ENCODE peak calls at places on chromosomes 7 and 10, in nine cellular contexts. One of them, this sample, is unnamed.

GRCh38 chr10:15793664-15794063 is 66.6 kb downstream of the MINDY3 start:
- DNase-seq in NCI-H526 treated with DMSO at 0.1 percent for 48 hours: no peak
- DNase-seq in PC-9: no peak
- DNase-seq in A172: no peak
- DNase-seq in NCI-H510A treated with DMSO at 0.1 percent for 48 hours: no peak
- DNase-seq in CD8-positive, alpha-beta memory T cell: no peak
- DNase-seq in activated CD4-positive, alpha-beta T cell treated with anti-CD3 and anti-CD28 coated beads for 4 hours: no peak
- DNase-seq in progenitor cell of endocrine pancreas: no peak
- DNase-seq in fibroblast of pulmonary artery: no peak
- DNase-seq in this sample: no peak

GRCh38 chr10:112532053-112532658 is 85.1 kb downstream of the VTI1A start:
- DNase-seq in CD8-positive, alpha-beta memory T cell: no peak
- DNase-seq in NCI-H526 treated with DMSO at 0.1 percent for 48 hours: no peak
- DNase-seq in fibroblast of pulmonary artery: no peak
- DNase-seq in progenitor cell of endocrine pancreas: no peak
- DNase-seq in PC-9: no peak
- DNase-seq in activated CD4-positive, alpha-beta T cell treated with anti-CD3 and anti-CD28 coated beads for 4 hours: no peak
- DNase-seq in NCI-H510A treated with DMSO at 0.1 percent for 48 hours: no peak
- DNase-seq in A172: no peak
- DNase-seq in this sample: no peak

GRCh38 chr10:132984801-132985545 is 42.6 kb upstream of the CFAP46 start:
- DNase-seq in NCI-H526 treated with DMSO at 0.1 percent for 48 hours: no peak
- DNase-seq in PC-9: no peak
- DNase-seq in fibroblast of pulmonary artery: no peak
- DNase-seq in progenitor cell of endocrine pancreas: no peak
- DNase-seq in NCI-H510A treated with DMSO at 0.1 percent for 48 hours: no peak
- DNase-seq in A172: peak
- DNase-seq in activated CD4-positive, alpha-beta T cell treated with anti-CD3 and anti-CD28 coated beads for 4 hours: no peak
- DNase-seq in CD8-positive, alpha-beta memory T cell: peak
- DNase-seq in this sample: no peak

GRCh38 chr7:1243290-1243963 is 10.8 kb downstream of the UNCX start:
- DNase-seq in NCI-H510A treated with DMSO at 0.1 percent for 48 hours: no peak
- DNase-seq in A172: no peak
- DNase-seq in progenitor cell of endocrine pancreas: no peak
- DNase-seq in PC-9: no peak
- DNase-seq in activated CD4-positive, alpha-beta T cell treated with anti-CD3 and anti-CD28 coated beads for 4 hours: no peak
- DNase-seq in NCI-H526 treated with DMSO at 0.1 percent for 48 hours: no peak
- DNase-seq in fibroblast of pulmonary artery: no peak
- DNase-seq in CD8-positive, alpha-beta memory T cell: no peak
- DNase-seq in this sample: no peak

GRCh38 chr10:26739087-26739631 is 41.7 kb downstream of the PDSS1 start:
- DNase-seq in fibroblast of pulmonary artery: no peak
- DNase-seq in PC-9: no peak
- DNase-seq in activated CD4-positive, alpha-beta T cell treated with anti-CD3 and anti-CD28 coated beads for 4 hours: no peak
- DNase-seq in NCI-H510A treated with DMSO at 0.1 percent for 48 hours: no peak
- DNase-seq in CD8-positive, alpha-beta memory T cell: no peak
- DNase-seq in A172: no peak
- DNase-seq in progenitor cell of endocrine pancreas: no peak
- DNase-seq in NCI-H526 treated with DMSO at 0.1 percent for 48 hours: no peak
- DNase-seq in this sample: no peak

GRCh38 chr10:127153166-127153565 is 43.2 kb downstream of the INSYN2A start:
- DNase-seq in NCI-H510A treated with DMSO at 0.1 percent for 48 hours: no peak
- DNase-seq in CD8-positive, alpha-beta memory T cell: no peak
- DNase-seq in A172: no peak
- DNase-seq in PC-9: no peak
- DNase-seq in NCI-H526 treated with DMSO at 0.1 percent for 48 hours: no peak
- DNase-seq in activated CD4-positive, alpha-beta T cell treated with anti-CD3 and anti-CD28 coated beads for 4 hours: no peak
- DNase-seq in fibroblast of pulmonary artery: peak
- DNase-seq in progenitor cell of endocrine pancreas: no peak
- DNase-seq in this sample: no peak

GRCh38 chr7:16062269-16062668 is 359.1 kb downstream of the CRPPA start:
- DNase-seq in progenitor cell of endocrine pancreas: no peak
- DNase-seq in fibroblast of pulmonary artery: peak
- DNase-seq in NCI-H526 treated with DMSO at 0.1 percent for 48 hours: no peak
- DNase-seq in NCI-H510A treated with DMSO at 0.1 percent for 48 hours: no peak
- DNase-seq in A172: peak
- DNase-seq in PC-9: no peak
- DNase-seq in activated CD4-positive, alpha-beta T cell treated with anti-CD3 and anti-CD28 coated beads for 4 hours: no peak
- DNase-seq in CD8-positive, alpha-beta memory T cell: no peak
- DNase-seq in this sample: no peak

GRCh38 chr10:58115218-58116050 is 152.3 kb downstream of the IPMK start:
- DNase-seq in CD8-positive, alpha-beta memory T cell: no peak
- DNase-seq in progenitor cell of endocrine pancreas: no peak
- DNase-seq in A172: no peak
- DNase-seq in NCI-H510A treated with DMSO at 0.1 percent for 48 hours: no peak
- DNase-seq in NCI-H526 treated with DMSO at 0.1 percent for 48 hours: no peak
- DNase-seq in activated CD4-positive, alpha-beta T cell treated with anti-CD3 and anti-CD28 coated beads for 4 hours: no peak
- DNase-seq in fibroblast of pulmonary artery: no peak
- DNase-seq in PC-9: no peak
- DNase-seq in this sample: no peak

GRCh38 chr7:23544913-23545354 is 13.2 kb upstream of the TRA2A start:
- DNase-seq in PC-9: peak
- DNase-seq in fibroblast of pulmonary artery: peak
- DNase-seq in NCI-H526 treated with DMSO at 0.1 percent for 48 hours: peak
- DNase-seq in CD8-positive, alpha-beta memory T cell: no peak
- DNase-seq in A172: peak
- DNase-seq in progenitor cell of endocrine pancreas: no peak
- DNase-seq in NCI-H510A treated with DMSO at 0.1 percent for 48 hours: peak
- DNase-seq in activated CD4-positive, alpha-beta T cell treated with anti-CD3 and anti-CD28 coated beads for 4 hours: peak
- DNase-seq in this sample: no peak

GRCh38 chr7:53900856-53901528 is 641.2 kb upstream of the VSTM2A start:
- DNase-seq in PC-9: no peak
- DNase-seq in A172: no peak
- DNase-seq in progenitor cell of endocrine pancreas: no peak
- DNase-seq in activated CD4-positive, alpha-beta T cell treated with anti-CD3 and anti-CD28 coated beads for 4 hours: no peak
- DNase-seq in NCI-H526 treated with DMSO at 0.1 percent for 48 hours: no peak
- DNase-seq in NCI-H510A treated with DMSO at 0.1 percent for 48 hours: no peak
- DNase-seq in fibroblast of pulmonary artery: no peak
- DNase-seq in CD8-positive, alpha-beta memory T cell: no peak
- DNase-seq in this sample: no peak

GRCh38 chr10:31362023-31362641 is 43.1 kb downstream of the ZEB1 start:
- DNase-seq in activated CD4-positive, alpha-beta T cell treated with anti-CD3 and anti-CD28 coated beads for 4 hours: no peak
- DNase-seq in PC-9: no peak
- DNase-seq in NCI-H510A treated with DMSO at 0.1 percent for 48 hours: no peak
- DNase-seq in CD8-positive, alpha-beta memory T cell: no peak
- DNase-seq in A172: no peak
- DNase-seq in NCI-H526 treated with DMSO at 0.1 percent for 48 hours: no peak
- DNase-seq in fibroblast of pulmonary artery: no peak
- DNase-seq in progenitor cell of endocrine pancreas: no peak
- DNase-seq in this sample: no peak

GRCh38 chr10:74067373-74068370 is 69.8 kb downstream of the VCL start:
- DNase-seq in NCI-H526 treated with DMSO at 0.1 percent for 48 hours: no peak
- DNase-seq in PC-9: no peak
- DNase-seq in A172: no peak
- DNase-seq in activated CD4-positive, alpha-beta T cell treated with anti-CD3 and anti-CD28 coated beads for 4 hours: no peak
- DNase-seq in NCI-H510A treated with DMSO at 0.1 percent for 48 hours: no peak
- DNase-seq in CD8-positive, alpha-beta memory T cell: no peak
- DNase-seq in fibroblast of pulmonary artery: peak
- DNase-seq in progenitor cell of endocrine pancreas: no peak
- DNase-seq in this sample: no peak

GRCh38 chr7:45407730-45408406 is 166.3 kb upstream of the ADCY1 start:
- DNase-seq in NCI-H510A treated with DMSO at 0.1 percent for 48 hours: no peak
- DNase-seq in NCI-H526 treated with DMSO at 0.1 percent for 48 hours: no peak
- DNase-seq in activated CD4-positive, alpha-beta T cell treated with anti-CD3 and anti-CD28 coated beads for 4 hours: no peak
- DNase-seq in progenitor cell of endocrine pancreas: no peak
- DNase-seq in PC-9: no peak
- DNase-seq in CD8-positive, alpha-beta memory T cell: no peak
- DNase-seq in A172: no peak
- DNase-seq in fibroblast of pulmonary artery: no peak
- DNase-seq in this sample: no peak

GRCh38 chr10:4283841-4284610 is 499.0 kb upstream of the KLF6 start:
- DNase-seq in fibroblast of pulmonary artery: peak
- DNase-seq in A172: no peak
- DNase-seq in NCI-H526 treated with DMSO at 0.1 percent for 48 hours: no peak
- DNase-seq in PC-9: no peak
- DNase-seq in progenitor cell of endocrine pancreas: no peak
- DNase-seq in activated CD4-positive, alpha-beta T cell treated with anti-CD3 and anti-CD28 coated beads for 4 hours: no peak
- DNase-seq in NCI-H510A treated with DMSO at 0.1 percent for 48 hours: no peak
- DNase-seq in CD8-positive, alpha-beta memory T cell: no peak
- DNase-seq in this sample: no peak

GRCh38 chr7:103851357-103851756 is 138.1 kb downstream of the RELN start:
- DNase-seq in fibroblast of pulmonary artery: peak
- DNase-seq in A172: no peak
- DNase-seq in activated CD4-positive, alpha-beta T cell treated with anti-CD3 and anti-CD28 coated beads for 4 hours: no peak
- DNase-seq in CD8-positive, alpha-beta memory T cell: no peak
- DNase-seq in NCI-H526 treated with DMSO at 0.1 percent for 48 hours: no peak
- DNase-seq in NCI-H510A treated with DMSO at 0.1 percent for 48 hours: no peak
- DNase-seq in progenitor cell of endocrine pancreas: no peak
- DNase-seq in PC-9: no peak
- DNase-seq in this sample: no peak

GRCh38 chr10:28291881-28292297 is 11.0 kb downstream of the MPP7 start:
- DNase-seq in PC-9: no peak
- DNase-seq in A172: peak
- DNase-seq in NCI-H526 treated with DMSO at 0.1 percent for 48 hours: no peak
- DNase-seq in activated CD4-positive, alpha-beta T cell treated with anti-CD3 and anti-CD28 coated beads for 4 hours: peak
- DNase-seq in fibroblast of pulmonary artery: peak
- DNase-seq in NCI-H510A treated with DMSO at 0.1 percent for 48 hours: no peak
- DNase-seq in progenitor cell of endocrine pancreas: no peak
- DNase-seq in CD8-positive, alpha-beta memory T cell: no peak
- DNase-seq in this sample: no peak

GRCh38 chr10:73094986-73095478 is 1.6 kb downstream of the P4HA1 start:
- DNase-seq in A172: no peak
- DNase-seq in PC-9: no peak
- DNase-seq in fibroblast of pulmonary artery: no peak
- DNase-seq in progenitor cell of endocrine pancreas: no peak
- DNase-seq in NCI-H526 treated with DMSO at 0.1 percent for 48 hours: no peak
- DNase-seq in CD8-positive, alpha-beta memory T cell: no peak
- DNase-seq in NCI-H510A treated with DMSO at 0.1 percent for 48 hours: no peak
- DNase-seq in activated CD4-positive, alpha-beta T cell treated with anti-CD3 and anti-CD28 coated beads for 4 hours: no peak
- DNase-seq in this sample: no peak

GRCh38 chr7:130142654-130143333 is 62.4 kb downstream of the TMEM209 start:
- DNase-seq in activated CD4-positive, alpha-beta T cell treated with anti-CD3 and anti-CD28 coated beads for 4 hours: no peak
- DNase-seq in PC-9: no peak
- DNase-seq in fibroblast of pulmonary artery: no peak
- DNase-seq in NCI-H510A treated with DMSO at 0.1 percent for 48 hours: no peak
- DNase-seq in NCI-H526 treated with DMSO at 0.1 percent for 48 hours: no peak
- DNase-seq in progenitor cell of endocrine pancreas: no peak
- DNase-seq in A172: no peak
- DNase-seq in CD8-positive, alpha-beta memory T cell: no peak
- DNase-seq in this sample: no peak

GRCh38 chr7:46015107-46015868 is 94.2 kb upstream of the IGFBP3 start:
- DNase-seq in activated CD4-positive, alpha-beta T cell treated with anti-CD3 and anti-CD28 coated beads for 4 hours: no peak
- DNase-seq in progenitor cell of endocrine pancreas: peak
- DNase-seq in fibroblast of pulmonary artery: no peak
- DNase-seq in NCI-H510A treated with DMSO at 0.1 percent for 48 hours: no peak
- DNase-seq in PC-9: no peak
- DNase-seq in A172: no peak
- DNase-seq in CD8-positive, alpha-beta memory T cell: no peak
- DNase-seq in NCI-H526 treated with DMSO at 0.1 percent for 48 hours: no peak
- DNase-seq in this sample: no peak